ENCODE peak calls at places on chromosomes 4 and X, in ten cellular contexts. One of them, this sample, is unnamed.
A peak's percentile ranks its signal among the peaks of the same experiment; 100 is the strongest.

GRCh38 chrX:40871385-40872082 is 136.2 kb upstream of the MED14 start:
- DNase-seq in heart left ventricle: no peak
- DNase-seq in uterus: no peak
- DNase-seq in esophagus squamous epithelium: no peak
- DNase-seq in ovary: no peak
- DNase-seq in A549: no peak
- DNase-seq in HCT116: no peak
- DNase-seq in upper lobe of left lung: no peak
- DNase-seq in GM12878: peak; percentile 87
- DNase-seq in stomach: no peak
- DNase-seq in this sample: no peak

GRCh38 chr4:23268072-23268771 is 575.5 kb downstream of the GBA3 start:
- DNase-seq in heart left ventricle: no peak
- DNase-seq in uterus: no peak
- DNase-seq in esophagus squamous epithelium: no peak
- DNase-seq in ovary: no peak
- DNase-seq in A549: no peak
- DNase-seq in HCT116: no peak
- DNase-seq in upper lobe of left lung: no peak
- DNase-seq in GM12878: no peak
- DNase-seq in stomach: no peak
- DNase-seq in this sample: no peak

GRCh38 chr4:27278615-27279014 is 418.0 kb downstream of the STIM2 start:
- DNase-seq in heart left ventricle: no peak
- DNase-seq in uterus: no peak
- DNase-seq in esophagus squamous epithelium: no peak
- DNase-seq in ovary: no peak
- DNase-seq in A549: no peak
- DNase-seq in HCT116: no peak
- DNase-seq in upper lobe of left lung: no peak
- DNase-seq in GM12878: no peak
- DNase-seq in stomach: no peak
- DNase-seq in this sample: no peak

GRCh38 chr4:51831133-51831532 is 11.8 kb upstream of the DCUN1D4 start:
- DNase-seq in heart left ventricle: peak; percentile 51
- DNase-seq in uterus: peak; percentile 64
- DNase-seq in esophagus squamous epithelium: no peak
- DNase-seq in ovary: peak; percentile 34
- DNase-seq in A549: no peak
- DNase-seq in HCT116: peak; percentile 36
- DNase-seq in upper lobe of left lung: peak; percentile 47
- DNase-seq in GM12878: no peak
- DNase-seq in stomach: peak; percentile 77
- DNase-seq in this sample: peak; percentile 86

GRCh38 chr4:72311291-72311690 is 257.7 kb downstream of the ADAMTS3 start:
- DNase-seq in heart left ventricle: no peak
- DNase-seq in uterus: no peak
- DNase-seq in esophagus squamous epithelium: no peak
- DNase-seq in ovary: no peak
- DNase-seq in A549: no peak
- DNase-seq in HCT116: no peak
- DNase-seq in upper lobe of left lung: no peak
- DNase-seq in GM12878: no peak
- DNase-seq in stomach: no peak
- DNase-seq in this sample: no peak

GRCh38 chr4:156194896-156195295 is 241.2 kb upstream of the CTSO start:
- DNase-seq in heart left ventricle: no peak
- DNase-seq in uterus: no peak
- DNase-seq in esophagus squamous epithelium: no peak
- DNase-seq in ovary: no peak
- DNase-seq in A549: no peak
- DNase-seq in HCT116: no peak
- DNase-seq in upper lobe of left lung: no peak
- DNase-seq in GM12878: no peak
- DNase-seq in stomach: no peak
- DNase-seq in this sample: no peak

GRCh38 chrX:115013705-115014104 is 3.7 kb downstream of the IL13RA2 start:
- DNase-seq in heart left ventricle: no peak
- DNase-seq in uterus: no peak
- DNase-seq in esophagus squamous epithelium: no peak
- DNase-seq in ovary: no peak
- DNase-seq in A549: no peak
- DNase-seq in HCT116: no peak
- DNase-seq in upper lobe of left lung: no peak
- DNase-seq in GM12878: no peak
- DNase-seq in stomach: no peak
- DNase-seq in this sample: no peak

GRCh38 chr4:53067125-53067802 is 205.1 kb downstream of the RASL11B start:
- DNase-seq in heart left ventricle: no peak
- DNase-seq in uterus: no peak
- DNase-seq in esophagus squamous epithelium: no peak
- DNase-seq in ovary: no peak
- DNase-seq in A549: no peak
- DNase-seq in HCT116: no peak
- DNase-seq in upper lobe of left lung: no peak
- DNase-seq in GM12878: no peak
- DNase-seq in stomach: no peak
- DNase-seq in this sample: no peak

GRCh38 chr4:152937535-152938236 is 1.6 kb downstream of the FHDC1 start:
- DNase-seq in heart left ventricle: peak; percentile 48
- DNase-seq in uterus: peak; percentile 21
- DNase-seq in esophagus squamous epithelium: no peak
- DNase-seq in ovary: no peak
- DNase-seq in A549: peak; percentile 23
- DNase-seq in HCT116: no peak
- DNase-seq in upper lobe of left lung: no peak
- DNase-seq in GM12878: no peak
- DNase-seq in stomach: peak; percentile 45
- DNase-seq in this sample: peak; percentile 88

GRCh38 chr4:182893490-182893889 is 23.7 kb downstream of the DCTD start:
- DNase-seq in heart left ventricle: no peak
- DNase-seq in uterus: no peak
- DNase-seq in esophagus squamous epithelium: no peak
- DNase-seq in ovary: no peak
- DNase-seq in A549: no peak
- DNase-seq in HCT116: no peak
- DNase-seq in upper lobe of left lung: no peak
- DNase-seq in GM12878: no peak
- DNase-seq in stomach: no peak
- DNase-seq in this sample: peak; percentile 63

DNA sequence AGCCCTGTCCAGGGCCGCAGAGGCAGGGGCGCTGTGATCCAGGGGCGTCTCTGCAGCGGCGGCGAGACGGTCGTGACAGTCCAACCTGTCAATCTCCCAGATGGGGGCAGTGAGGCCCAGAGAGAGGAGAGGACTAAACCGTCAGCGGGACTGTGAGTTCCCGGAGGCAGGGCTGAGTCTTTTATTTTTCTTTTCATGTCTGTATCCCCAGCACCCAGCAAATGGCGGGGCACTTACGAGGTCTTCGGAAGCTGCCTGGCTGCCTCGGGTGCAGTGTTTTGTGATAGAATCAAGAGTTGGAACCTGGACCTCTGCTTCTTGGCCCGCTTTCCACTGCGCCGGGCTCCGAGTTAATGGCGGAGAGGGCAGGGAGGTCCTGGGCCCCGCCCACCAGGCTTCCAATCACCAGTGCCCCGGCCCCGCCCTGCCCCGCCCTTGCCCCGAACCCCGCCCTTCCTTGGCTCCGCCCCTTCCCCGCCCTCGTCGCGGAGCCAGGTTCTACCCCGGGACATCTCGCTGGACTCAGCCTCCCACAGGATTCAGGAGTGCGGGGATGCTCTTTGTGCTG is 35.3 kb upstream of the GRPEL1 start:
- DNase-seq in heart left ventricle: peak; percentile 90
- DNase-seq in uterus: peak; percentile 93
- DNase-seq in esophagus squamous epithelium: peak; percentile 47
- DNase-seq in ovary: peak; percentile 86
- DNase-seq in A549: peak; percentile 86
- DNase-seq in HCT116: peak; percentile 60
- DNase-seq in upper lobe of left lung: peak; percentile 92
- DNase-seq in GM12878: peak; percentile 23
- DNase-seq in stomach: peak; percentile 94
- DNase-seq in this sample: peak; percentile 87
- TF ChIP-seq POLR2A in heart left ventricle: peak; percentile 78
- TF ChIP-seq POLR2A in uterus: peak; percentile 71
- TF ChIP-seq POLR2A in esophagus squamous epithelium: no peak
- TF ChIP-seq POLR2A in ovary: no peak
- TF ChIP-seq POLR2A in A549: peak; percentile 55
- TF ChIP-seq POLR2A in HCT116: peak; percentile 79
- TF ChIP-seq POLR2A in upper lobe of left lung: no peak
- TF ChIP-seq POLR2A in GM12878: peak; percentile 70
- TF ChIP-seq POLR2A in stomach: no peak
- TF ChIP-seq POLR2A in this sample: peak; percentile 50

GRCh38 chr4:139453041-139453370 is 915 bp upstream of the RAB33B start:
- DNase-seq in heart left ventricle: no peak
- DNase-seq in uterus: no peak
- DNase-seq in esophagus squamous epithelium: no peak
- DNase-seq in ovary: no peak
- DNase-seq in A549: peak; percentile 70
- DNase-seq in HCT116: no peak
- DNase-seq in upper lobe of left lung: peak; percentile 67
- DNase-seq in GM12878: peak; percentile 59
- DNase-seq in stomach: no peak
- DNase-seq in this sample: no peak

GRCh38 chr4:139452000-139452399 is 1.9 kb upstream of the RAB33B start:
- DNase-seq in heart left ventricle: no peak
- DNase-seq in uterus: no peak
- DNase-seq in esophagus squamous epithelium: no peak
- DNase-seq in ovary: no peak
- DNase-seq in A549: no peak
- DNase-seq in HCT116: no peak
- DNase-seq in upper lobe of left lung: no peak
- DNase-seq in GM12878: no peak
- DNase-seq in stomach: no peak
- DNase-seq in this sample: no peak

GRCh38 chr4:139454111-139454600 is at the start of gene RAB33B:
- DNase-seq in heart left ventricle: no peak
- DNase-seq in uterus: no peak
- DNase-seq in esophagus squamous epithelium: no peak
- DNase-seq in ovary: no peak
- DNase-seq in A549: peak; percentile 60
- DNase-seq in HCT116: no peak
- DNase-seq in upper lobe of left lung: no peak
- DNase-seq in GM12878: no peak
- DNase-seq in stomach: no peak
- DNase-seq in this sample: no peak

GRCh38 chr4:139454646-139455045 is 725 bp downstream of the RAB33B start:
- DNase-seq in heart left ventricle: no peak
- DNase-seq in uterus: no peak
- DNase-seq in esophagus squamous epithelium: no peak
- DNase-seq in ovary: no peak
- DNase-seq in A549: no peak
- DNase-seq in HCT116: no peak
- DNase-seq in upper lobe of left lung: no peak
- DNase-seq in GM12878: no peak
- DNase-seq in stomach: no peak
- DNase-seq in this sample: no peak

GRCh38 chr4:139453371-139454110 is 380 bp upstream of the RAB33B start:
- DNase-seq in heart left ventricle: peak; percentile 98
- DNase-seq in uterus: peak; percentile 97
- DNase-seq in esophagus squamous epithelium: peak; percentile 89
- DNase-seq in ovary: peak; percentile 98
- DNase-seq in A549: peak; percentile 76
- DNase-seq in HCT116: peak; percentile 94
- DNase-seq in upper lobe of left lung: peak; percentile 99
- DNase-seq in GM12878: peak; percentile 90
- DNase-seq in stomach: peak; percentile 97
- DNase-seq in this sample: peak; percentile 98
- TF ChIP-seq CTCF in heart left ventricle: no peak
- TF ChIP-seq CTCF in uterus: peak; percentile 7
- TF ChIP-seq CTCF in esophagus squamous epithelium: peak; percentile 3
- TF ChIP-seq CTCF in ovary: no peak
- TF ChIP-seq CTCF in A549: no peak
- TF ChIP-seq CTCF in HCT116: no peak
- TF ChIP-seq CTCF in upper lobe of left lung: peak; percentile 13
- TF ChIP-seq CTCF in GM12878: no peak
- TF ChIP-seq CTCF in stomach: no peak
- TF ChIP-seq CTCF in this sample: no peak

DNA sequence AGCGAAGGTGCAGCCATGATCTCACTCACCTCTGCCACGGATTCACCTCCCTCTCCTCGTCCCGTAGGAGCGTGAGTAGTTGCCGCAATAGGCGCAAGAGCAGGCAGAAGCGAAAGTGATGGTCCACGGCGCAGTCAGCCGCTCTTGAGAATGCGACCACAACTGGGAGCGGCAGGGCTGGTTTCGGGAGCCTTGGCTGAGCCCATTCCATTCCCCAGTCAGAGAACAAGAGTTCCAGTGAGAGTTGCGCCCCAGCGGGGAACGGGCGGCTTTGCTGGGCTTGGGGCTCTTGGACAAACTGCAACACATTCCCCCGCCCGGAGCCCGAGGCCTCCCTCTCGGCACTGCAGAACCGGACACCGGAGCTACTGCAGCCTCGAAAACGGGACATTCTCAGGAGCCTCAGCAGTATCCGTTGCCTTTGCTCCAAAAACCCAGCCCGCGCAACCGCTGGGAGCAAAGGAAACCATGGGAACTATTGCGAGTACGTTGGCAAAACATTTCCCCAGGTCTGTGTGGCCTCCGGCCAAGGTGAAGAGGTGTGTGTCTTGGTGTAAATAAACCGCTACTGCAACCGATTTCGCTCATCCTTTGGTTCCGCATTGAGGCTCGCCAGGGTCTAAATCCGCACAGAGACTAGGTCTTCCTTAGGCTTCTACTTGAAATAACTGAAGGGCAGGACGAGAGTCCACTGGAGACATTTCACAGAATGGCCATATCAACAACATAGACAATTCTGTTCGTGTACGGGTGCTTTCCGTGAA is 5.7 kb upstream of the ZBTB33 start:
- DNase-seq in heart left ventricle: peak; percentile 73
- DNase-seq in uterus: peak; percentile 73
- DNase-seq in esophagus squamous epithelium: peak; percentile 4
- DNase-seq in ovary: peak; percentile 64
- DNase-seq in A549: peak; percentile 63
- DNase-seq in HCT116: peak; percentile 77
- DNase-seq in upper lobe of left lung: peak; percentile 61
- DNase-seq in GM12878: no peak
- DNase-seq in stomach: peak; percentile 77
- DNase-seq in this sample: peak; percentile 94
- TF ChIP-seq POLR2A in heart left ventricle: no peak
- TF ChIP-seq POLR2A in uterus: no peak
- TF ChIP-seq POLR2A in esophagus squamous epithelium: no peak
- TF ChIP-seq POLR2A in ovary: peak; percentile 22
- TF ChIP-seq POLR2A in A549: peak; percentile 6
- TF ChIP-seq POLR2A in HCT116: no peak
- TF ChIP-seq POLR2A in upper lobe of left lung: no peak
- TF ChIP-seq POLR2A in GM12878: peak; percentile 53
- TF ChIP-seq POLR2A in stomach: no peak
- TF ChIP-seq POLR2A in this sample: no peak

DNA sequence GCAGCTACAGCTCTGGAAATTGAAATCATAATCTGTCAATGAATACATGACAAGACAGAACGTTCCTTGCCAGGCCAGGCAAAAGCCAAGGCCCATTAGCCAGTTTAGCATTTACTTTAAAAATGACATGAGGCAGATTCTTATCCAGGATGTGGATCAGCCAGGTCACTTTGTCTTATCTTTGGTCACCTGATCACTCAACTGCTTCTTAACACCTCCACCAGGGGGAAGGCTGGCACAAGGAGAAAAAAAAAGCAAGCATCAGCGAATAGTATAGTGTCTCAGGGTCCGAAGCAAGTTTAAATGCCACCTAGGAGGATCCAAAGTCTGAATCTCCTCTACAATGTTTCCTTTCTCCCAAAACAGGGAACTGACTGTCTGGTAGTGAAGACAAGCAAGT is 18.8 kb downstream of the ATP1B4 start:
- DNase-seq in heart left ventricle: no peak
- DNase-seq in uterus: no peak
- DNase-seq in esophagus squamous epithelium: no peak
- DNase-seq in ovary: no peak
- DNase-seq in A549: peak; percentile 14
- DNase-seq in HCT116: peak; percentile 29
- DNase-seq in upper lobe of left lung: no peak
- DNase-seq in GM12878: no peak
- DNase-seq in stomach: no peak
- DNase-seq in this sample: no peak
- TF ChIP-seq CTCF in heart left ventricle: no peak
- TF ChIP-seq CTCF in uterus: peak; percentile 12
- TF ChIP-seq CTCF in esophagus squamous epithelium: peak; percentile 27
- TF ChIP-seq CTCF in ovary: no peak
- TF ChIP-seq CTCF in A549: peak; percentile 26
- TF ChIP-seq CTCF in HCT116: peak; percentile 53
- TF ChIP-seq CTCF in upper lobe of left lung: no peak
- TF ChIP-seq CTCF in GM12878: peak; percentile 38
- TF ChIP-seq CTCF in stomach: no peak
- TF ChIP-seq CTCF in this sample: no peak

This sample was measured in lower leg skin.